ENCODE peak calls at places on chromosomes 16 and 17, in four cellular contexts. U is stomach; L is left lung; J is CD8-positive, alpha-beta T cell. K is an unnamed sample.

GRCh38 chr17:45225051-45225700 is 3.5 kb downstream of the FMNL1 start:
- DNase-seq in J (no peak), U (no peak), L (no peak), K (no peak)

GRCh38 chr17:79204261-79204660 is 129.6 kb downstream of the ENGASE start:
- DNase-seq in J (no peak), U (no peak), L (no peak), K (no peak)

GRCh38 chr17:36743130-36743529 is 141.7 kb downstream of the MRM1 start:
- DNase-seq in U (no peak), L (peak), J (no peak), K (no peak)

GRCh38 chr16:72905581-72905980 is 142.3 kb downstream of the ZFHX3 start:
- DNase-seq in J (no peak), U (no peak), L (no peak), K (no peak)

GRCh38 chr17:35799942-35800341 is 4.5 kb upstream of the MMP28 start:
- DNase-seq in J (no peak), L (peak), U (peak), K (no peak)

GRCh38 chr16:17468611-17469010 is 2.1 kb downstream of the XYLT1 start:
- DNase-seq in L (no peak), J (no peak), U (no peak), K (no peak)

GRCh38 chr17:58320163-58320558 is 8.4 kb downstream of the TSPOAP1 start:
- DNase-seq in U (no peak), J (no peak), L (no peak), K (no peak)

GRCh38 chr16:88790312-88791150 is 5.5 kb upstream of the PIEZO1 start:
- DNase-seq in L (peak), U (peak), J (no peak), K (no peak)

GRCh38 chr17:77003699-77004098 is 135.5 kb downstream of the MGAT5B start:
- DNase-seq in U (no peak), L (no peak), J (no peak), K (no peak)

GRCh38 chr17:43917348-43918025 is 10.2 kb upstream of the MPP2 start:
- DNase-seq in U (peak), L (no peak), J (peak), K (no peak)

GRCh38 chr17:58328195-58329034 is at the start of gene TSPOAP1:
- DNase-seq in J (peak), U (no peak), L (peak), K (no peak)

GRCh38 chr17:46106966-46107644 is 86.1 kb downstream of the KANSL1 start:
- DNase-seq in L (no peak), U (no peak), J (no peak), K (no peak)

GRCh38 chr16:63776437-63776836 is 1345.4 kb downstream of the CDH11 start:
- DNase-seq in U (no peak), J (no peak), L (no peak), K (no peak)

GRCh38 chr16:79970091-79970490 is 369.6 kb upstream of the MAF start:
- DNase-seq in U (no peak), L (no peak), J (no peak), K (no peak)

GRCh38 chr16:16992986-16993783 is 477.6 kb downstream of the XYLT1 start:
- DNase-seq in U (no peak), L (no peak), J (peak), K (no peak)

GRCh38 chr17:57902800-57903759 is 52.1 kb downstream of the CUEDC1 start:
- DNase-seq in J (no peak), U (peak), L (peak), K (peak)

GRCh38 chr16:74230126-74230525 is 66.5 kb upstream of the PSMD7 start:
- DNase-seq in U (no peak), L (no peak), J (no peak), K (no peak)

GRCh38 chr16:76780556-76780955 is 410.4 kb upstream of the MON1B start:
- DNase-seq in J (no peak), L (no peak), U (no peak), K (no peak)

GRCh38 chr16:57626420-57627170 is 1.8 kb upstream of the ADGRG1 start:
- DNase-seq in J (no peak), L (no peak), U (no peak), K (no peak)

GRCh38 chr17:43431741-43432523 is 33.1 kb downstream of the ARL4D start:
- DNase-seq in J (no peak), L (no peak), U (no peak), K (no peak)

GRCh38 chr17:79838541-79839274 is 532 bp downstream of the CBX4 start:
- DNase-seq in U (peak), L (peak), J (peak), K (no peak)

GRCh38 chr16:85609539-85609938 is 3.6 kb upstream of the GSE1 start:
- DNase-seq in U (no peak), J (no peak), L (no peak), K (no peak)

GRCh38 chr17:34207572-34207971 is 47.5 kb upstream of the CCL2 start:
- DNase-seq in U (no peak), J (no peak), L (no peak), K (no peak)

GRCh38 chr17:68775969-68776368 is 174.8 kb upstream of the FAM20A start:
- DNase-seq in J (no peak), L (no peak), U (no peak), K (no peak)

GRCh38 chr17:60134396-60135159 is 15.2 kb upstream of the CA4 start:
- DNase-seq in U (peak), L (no peak), J (no peak), K (no peak)

GRCh38 chr17:81002013-81002384 is 10.4 kb downstream of the CHMP6 start:
- DNase-seq in U (no peak), J (no peak), L (no peak), K (no peak)

GRCh38 chr16:85767569-85767968 is 16.7 kb upstream of the C16orf74 start:
- DNase-seq in U (no peak), L (no peak), J (no peak), K (peak)

GRCh38 chr17:60107526-60108257 is 29.0 kb upstream of the HEATR6 start:
- DNase-seq in U (no peak), J (no peak), L (no peak), K (no peak)

GRCh38 chr17:45123930-45124796 is 8.2 kb downstream of the PLCD3 start:
- DNase-seq in J (no peak), L (peak), U (peak), K (no peak)

GRCh38 chr17:44840936-44841335 is 6.7 kb upstream of the HIGD1B start:
- DNase-seq in L (no peak), J (no peak), U (no peak), K (no peak)

GRCh38 chr17:20189322-20189721 is 180.2 kb downstream of the SPECC1 start:
- DNase-seq in L (no peak), J (no peak), U (no peak), K (no peak)

GRCh38 chr17:9350083-9350482 is 225.5 kb downstream of the STX8 start:
- DNase-seq in L (no peak), U (no peak), J (no peak), K (peak)

GRCh38 chr17:82859431-82860403 is 19.9 kb upstream of the ZNF750 start:
- DNase-seq in L (peak), U (no peak), J (peak), K (no peak)

GRCh38 chr16:89909777-89910716 is 8.6 kb upstream of the MC1R start:
- DNase-seq in L (peak), J (peak), U (peak), K (no peak)

GRCh38 chr16:1075546-1075945 is 3.0 kb downstream of the SSTR5 start:
- DNase-seq in L (no peak), U (no peak), J (no peak), K (no peak)

GRCh38 chr17:39706383-39706782 is 6.5 kb downstream of the ERBB2 start:
- DNase-seq in L (no peak), U (no peak), J (no peak), K (no peak)

GRCh38 chr17:66460558-66460957 is 158.1 kb downstream of the PRKCA start:
- DNase-seq in L (no peak), U (no peak), J (no peak), K (no peak)
- H3K4me3 ChIP-seq in L (no peak), U (no peak), J (no peak), K (no peak)

GRCh38 chr17:70945386-70945785 is 776.1 kb downstream of the KCNJ2 start:
- DNase-seq in J (no peak), L (no peak), U (no peak), K (no peak)
- TF ChIP-seq CTCF in J (no peak), L (no peak), U (no peak), K (no peak)

GRCh38 chr16:14449790-14450463 is 180.1 kb downstream of the PARN start:
- DNase-seq in L (no peak), U (no peak), J (no peak), K (peak)

GRCh38 chr16:14445935-14446715 is 183.9 kb downstream of the PARN start:
- DNase-seq in J (no peak), L (no peak), U (no peak), K (no peak)

GRCh38 chr16:14447783-14448182 is 182.3 kb downstream of the PARN start:
- DNase-seq in J (no peak), L (no peak), U (no peak), K (no peak)

GRCh38 chr16:14449334-14449733 is 180.7 kb downstream of the PARN start:
- DNase-seq in L (no peak), U (no peak), J (no peak), K (no peak)

GRCh38 chr16:14448874-14449273 is 181.2 kb downstream of the PARN start:
- DNase-seq in L (no peak), U (no peak), J (no peak), K (no peak)
- H3K4me3 ChIP-seq in L (no peak), U (no peak), J (no peak), K (no peak)

DNA sequence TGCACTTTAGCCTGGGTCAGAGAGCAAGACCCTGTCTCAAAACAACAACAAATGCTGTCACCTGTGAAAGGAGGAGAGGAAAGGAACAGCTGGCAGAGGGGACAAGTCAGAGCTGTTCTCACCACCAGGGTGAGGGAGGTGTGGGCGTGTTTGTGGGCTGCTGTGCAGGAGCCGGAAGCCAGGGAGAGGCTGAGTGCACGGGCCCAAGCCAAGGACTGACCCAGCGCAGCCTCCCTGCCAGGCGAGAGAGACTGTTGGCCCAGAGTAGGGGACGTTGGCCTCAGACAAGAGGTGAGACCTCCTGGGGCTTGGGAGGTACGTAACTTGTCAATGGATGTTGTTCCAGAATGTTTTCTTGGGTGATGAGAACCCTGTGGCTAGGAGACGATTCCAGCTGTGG is 10.7 kb downstream of the SPNS2 start:
- DNase-seq in U (peak), L (no peak), J (no peak), K (no peak)
- TF ChIP-seq CTCF in U (no peak), L (no peak), J (no peak), K (no peak)

GRCh38 chr16:3608069-3608468 is 3.3 kb downstream of the SLX4 start:
- DNase-seq in L (no peak), U (no peak), J (no peak), K (no peak)

GRCh38 chr16:3609895-3610697 is 1.3 kb downstream of the SLX4 start:
- DNase-seq in J (no peak), U (no peak), L (no peak), K (no peak)

GRCh38 chr16:3612510-3613466 is 1.4 kb upstream of the SLX4 start:
- DNase-seq in U (peak), L (no peak), J (no peak), K (no peak)

GRCh38 chr16:3610698-3611144 is 685 bp downstream of the SLX4 start:
- DNase-seq in J (no peak), U (no peak), L (no peak), K (no peak)

GRCh38 chr16:3611145-3611977 is at the start of gene SLX4:
- DNase-seq in J (peak), L (peak), U (peak), K (peak)
- H3K4me3 ChIP-seq in J (peak), L (peak), U (peak), K (peak)

GRCh38 chr16:11297492-11298142 is 16.5 kb upstream of the PRM1 start:
- DNase-seq in L (peak), U (peak), J (peak), K (peak)
- TF ChIP-seq CTCF in L (no peak), U (no peak), J (no peak), K (no peak)